ENCODE peak calls at places on chromosomes 2 and 18, in six cellular contexts. D, O, P, V, L and F are unnamed samples.

GRCh38 chr18:22563098-22563707 is 145.5 kb upstream of the CTAGE1 start:
- DNase-seq in D (peak; percentile 35), O (no peak), P (no peak), V (peak; percentile 95), L (no peak), F (peak; percentile 22)

GRCh38 chr18:78635093-78635800 is 344.4 kb upstream of the SALL3 start:
- DNase-seq in D (no peak), O (no peak), P (no peak), V (no peak), L (no peak), F (no peak)

GRCh38 chr2:199932312-199932855 is 21.3 kb downstream of the C2orf69 start:
- DNase-seq in D (no peak), O (no peak), P (no peak), V (peak; percentile 65), L (no peak), F (no peak)

GRCh38 chr2:6828299-6828584 is 37.5 kb downstream of the CMPK2 start:
- DNase-seq in D (no peak), O (no peak), P (no peak), V (peak; percentile 40), L (no peak), F (no peak)

GRCh38 chr2:199433204-199433832 is 24.4 kb downstream of the SATB2 start:
- DNase-seq in D (no peak), O (no peak), P (no peak), V (no peak), L (no peak), F (no peak)

GRCh38 chr18:50797147-50797546 is 22.7 kb downstream of the MRO start:
- DNase-seq in D (no peak), O (no peak), P (no peak), V (no peak), L (no peak), F (peak; percentile 68)

GRCh38 chr2:108403494-108403893 is 25.7 kb downstream of the SULT1C4 start:
- DNase-seq in D (peak; percentile 13), O (no peak), P (no peak), V (peak; percentile 72), L (no peak), F (no peak)

GRCh38 chr18:10354241-10354811 is 100.1 kb upstream of the APCDD1 start:
- DNase-seq in D (no peak), O (no peak), P (no peak), V (peak; percentile 37), L (no peak), F (no peak)

GRCh38 chr2:126657636-126658315 is 1.8 kb downstream of the GYPC start:
- DNase-seq in D (peak; percentile 77), O (peak; percentile 85), P (peak; percentile 83), V (peak; percentile 98), L (peak; percentile 90), F (no peak)

GRCh38 chr2:30287857-30288513 is 56.7 kb downstream of the LBH start:
- DNase-seq in D (no peak), O (no peak), P (no peak), V (no peak), L (no peak), F (no peak)

GRCh38 chr2:21041943-21042707 is 1.7 kb downstream of the APOB start:
- DNase-seq in D (no peak), O (peak; percentile 63), P (no peak), V (no peak), L (no peak), F (no peak)

GRCh38 chr18:44497294-44497693 is 183.4 kb upstream of the SETBP1 start:
- DNase-seq in D (no peak), O (no peak), P (no peak), V (no peak), L (no peak), F (no peak)

GRCh38 chr18:74496508-74497307 is 545 bp downstream of the CNDP2 start:
- DNase-seq in D (peak; percentile 70), O (peak; percentile 86), P (peak; percentile 76), V (peak; percentile 57), L (peak; percentile 82), F (peak; percentile 71)

GRCh38 chr2:189421644-189422043 is 19.6 kb upstream of the WDR75 start:
- DNase-seq in D (no peak), O (no peak), P (no peak), V (peak; percentile 90), L (no peak), F (no peak)

GRCh38 chr2:218063541-218064295 is 5.3 kb upstream of the RUFY4 start:
- DNase-seq in D (no peak), O (no peak), P (no peak), V (no peak), L (no peak), F (no peak)

GRCh38 chr2:66661253-66662173 is 226.6 kb downstream of the MEIS1 start:
- DNase-seq in D (no peak), O (no peak), P (no peak), V (no peak), L (no peak), F (no peak)

GRCh38 chr2:226756131-226756530 is 43.5 kb downstream of the IRS1 start:
- DNase-seq in D (no peak), O (no peak), P (no peak), V (peak; percentile 93), L (no peak), F (no peak)

GRCh38 chr2:134581877-134582546 is 136.8 kb downstream of the TMEM163 start:
- DNase-seq in D (no peak), O (no peak), P (no peak), V (no peak), L (no peak), F (no peak)

GRCh38 chr2:160970052-160970846 is 190.0 kb upstream of the TANK start:
- DNase-seq in D (peak; percentile 28), O (no peak), P (no peak), V (peak; percentile 78), L (no peak), F (no peak)

GRCh38 chr2:22487541-22487940 is 897.4 kb upstream of the KLHL29 start:
- DNase-seq in D (no peak), O (no peak), P (no peak), V (no peak), L (no peak), F (no peak)
- H3K4me3 ChIP-seq in D (no peak overlapping the region), O (no peak overlapping the region), P (no peak overlapping the region), V (no peak overlapping the region), L (no peak overlapping the region), F (no peak overlapping the region)

DNA sequence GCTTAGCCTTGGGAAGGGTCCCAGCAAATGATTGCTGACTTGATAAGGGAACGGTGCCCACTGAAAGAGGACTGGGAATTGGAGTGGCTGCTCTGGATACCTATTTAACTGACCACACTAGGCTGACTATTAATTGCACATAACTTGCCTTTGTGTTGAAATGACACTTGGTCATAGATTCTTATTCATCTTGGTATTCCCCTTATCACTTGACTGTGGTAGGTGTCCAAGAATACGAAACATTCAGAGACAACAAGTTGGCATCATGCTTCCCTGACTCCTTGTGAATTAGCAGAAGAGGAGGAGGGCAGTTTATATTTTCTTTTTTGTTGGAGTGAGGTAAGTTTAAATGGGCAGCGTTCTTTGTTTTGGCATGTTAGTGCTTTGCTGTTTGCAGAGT is 13.4 kb downstream of the FMNL2 start:
- DNase-seq in D (no peak), O (no peak), P (no peak), V (peak; percentile 35), L (no peak), F (no peak)
- H3K27ac ChIP-seq in D (no peak overlapping the region), O (no peak overlapping the region), P (no peak overlapping the region), V (no peak overlapping the region), L (no peak overlapping the region), F (no peak overlapping the region)

GRCh38 chr18:13264091-13264777 is 45.7 kb downstream of the LDLRAD4 start:
- DNase-seq in D (no peak), O (no peak), P (peak; percentile 82), V (peak; percentile 58), L (peak; percentile 89), F (no peak)
- H3K4me3 ChIP-seq in D (no peak overlapping the region), O (no peak overlapping the region), P (no peak overlapping the region), V (no peak overlapping the region), L (no peak overlapping the region), F (no peak overlapping the region)

GRCh38 chr2:37361994-37362698 is 17.7 kb downstream of the QPCT start:
- DNase-seq in D (no peak), O (no peak), P (no peak), V (no peak), L (no peak), F (no peak)
- H3K27ac ChIP-seq in D (no peak overlapping the region), O (peak overlapping the region; percentile 30), P (no peak overlapping the region), V (no peak overlapping the region), L (no peak overlapping the region), F (no peak overlapping the region)

GRCh38 chr18:32317651-32318050 is 127.8 kb downstream of the MEP1B start:
- DNase-seq in D (no peak), O (no peak), P (no peak), V (peak; percentile 78), L (no peak), F (no peak)
- H3K4me3 ChIP-seq in D (no peak overlapping the region), O (no peak overlapping the region), P (no peak overlapping the region), V (no peak overlapping the region), L (no peak overlapping the region), F (no peak overlapping the region)

DNA sequence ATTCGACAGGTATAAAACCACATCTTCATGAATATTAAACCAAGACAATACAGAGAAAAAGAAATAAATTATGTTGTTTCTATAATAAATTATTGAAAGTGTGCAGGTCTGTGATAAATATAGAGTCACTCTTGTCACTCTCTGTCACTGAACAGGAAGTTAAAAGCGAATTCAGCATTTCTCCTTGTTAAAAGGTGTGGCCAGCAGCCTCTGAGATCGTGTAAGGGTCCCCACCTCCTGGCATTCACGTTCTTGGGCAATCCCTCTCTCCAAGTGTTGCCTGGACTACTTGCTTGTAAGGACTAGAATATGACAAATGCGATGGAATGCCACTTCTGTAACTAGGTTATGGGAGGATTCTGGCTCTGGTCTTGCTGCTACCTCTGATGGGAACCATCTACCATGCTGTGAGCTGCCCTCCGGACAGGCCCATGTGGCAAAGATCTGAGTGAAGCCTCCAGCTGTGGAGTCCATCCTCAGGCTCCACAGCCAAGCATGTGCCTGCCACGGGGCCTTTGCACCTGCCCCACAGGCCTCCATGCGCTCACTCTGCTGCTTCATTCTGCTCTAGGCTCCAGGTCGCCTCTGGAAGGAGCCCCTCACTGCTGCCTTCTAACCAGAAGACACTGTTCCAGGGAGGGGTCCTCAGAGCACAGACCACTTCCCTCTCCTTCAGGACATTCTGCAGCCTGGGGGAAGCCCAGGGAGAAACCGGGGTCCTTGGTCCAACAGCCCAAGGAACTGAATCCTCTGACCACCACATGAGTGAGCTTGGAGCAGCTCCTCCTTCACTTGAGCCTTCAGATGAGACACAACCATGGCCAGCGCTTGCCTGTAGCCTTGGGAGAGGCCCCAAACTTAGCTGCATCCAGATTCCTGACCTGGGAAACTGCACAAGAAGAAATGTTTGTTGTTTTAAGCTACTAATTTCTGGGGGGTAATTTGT is 202.9 kb upstream of the HDAC4 start:
- DNase-seq in D (no peak), O (no peak), P (no peak), V (no peak), L (no peak), F (peak; percentile 19)
- H3K27ac ChIP-seq in D (no peak overlapping the region), O (no peak overlapping the region), P (no peak overlapping the region), V (no peak overlapping the region), L (no peak overlapping the region), F (no peak overlapping the region)